ENCODE peak calls at places on chromosomes 16 and 17, in nine cellular contexts. I is mucosa of descending colon; Z is activated T-helper 17 cell treated with anti-CD3 and anti-CD28 coated beads, Interleukin-2, amount 50 U/mL, for 72 hours; B is activated T-cell treated with anti-CD3 and anti-CD28 coated beads, Interleukin-2, amount 50 U/mL, for 4 hours; A is effector memory CD8-positive, alpha-beta T cell; V is stimulated activated naive CD8-positive, alpha-beta T cell treated with anti-CD3 and anti-CD28 coated beads, Interleukin-15, Interleukin-2, amounts not matched to agents 100 U/mL and 50 U/mL, for 24 hours; E is upper lobe of right lung; Y is activated CD8-positive, alpha-beta T cell treated with anti-CD3 and anti-CD28 coated beads for 36 hours; D is T-helper 17 cell. S is an unnamed sample.

GRCh38 chr17:9982159-9982558 is 77.1 kb upstream of the RCVRN start:
- ATAC-seq in A (no peak), Y (no peak), V (no peak), I (no peak), D (no peak), Z (no peak), E (no peak), B (no peak), S (no peak)

GRCh38 chr17:9274119-9274445 is 252.8 kb downstream of the NTN1 start:
- ATAC-seq in A (no peak), B (peak; percentile 96), V (peak; percentile 94), E (no peak), Z (peak; percentile 95), Y (peak; percentile 94), D (no peak), I (no peak), S (no peak)

GRCh38 chr17:77446959-77447634 is 306.3 kb downstream of the SEC14L1 start:
- ATAC-seq in Z (no peak), V (no peak), I (no peak), B (no peak), Y (no peak), E (no peak), A (no peak), D (no peak), S (no peak)

GRCh38 chr17:8480011-8480976 is 44.6 kb downstream of the NDEL1 start:
- ATAC-seq in B (no peak), E (no peak), Z (no peak), V (no peak), D (no peak), Y (no peak), A (no peak), I (no peak), S (no peak)

GRCh38 chr16:73196670-73197069 is 148.7 kb upstream of the ZFHX3 start:
- ATAC-seq in Y (no peak), Z (peak; percentile 37), B (peak; percentile 37), V (no peak), I (peak; percentile 94), A (no peak), E (peak; percentile 99), D (peak; percentile 59), S (peak; percentile 64)

GRCh38 chr17:4175921-4176802 is 33.2 kb downstream of the CYB5D2 start:
- ATAC-seq in Y (peak; percentile 78), B (peak; percentile 84), V (peak; percentile 88), E (no peak), Z (peak; percentile 82), A (peak; percentile 82), D (peak; percentile 79), I (peak; percentile 41), S (no peak)

GRCh38 chr16:29694384-29695195 is 15.6 kb downstream of the QPRT start:
- ATAC-seq in D (no peak), Y (no peak), Z (no peak), V (no peak), B (no peak), E (peak; percentile 47), I (no peak), A (no peak), S (peak; percentile 52)

GRCh38 chr17:47717261-47717697 is 15.8 kb upstream of the TBX21 start:
- ATAC-seq in D (peak; percentile 30), Z (no peak), I (peak; percentile 7), V (peak; percentile 7), Y (peak; percentile 15), E (peak; percentile 32), A (peak; percentile 23), B (no peak), S (peak; percentile 66)

GRCh38 chr17:21200590-21201301 is 13.2 kb downstream of the TMEM11 start:
- ATAC-seq in V (no peak), Z (no peak), E (no peak), A (no peak), Y (no peak), D (no peak), I (no peak), B (no peak), S (no peak)

GRCh38 chr16:9091867-9092281 is 430 bp downstream of the HAPSTR1 start:
- ATAC-seq in D (peak; percentile 17), A (peak; percentile 10), B (peak; percentile 24), V (peak; percentile 3), I (peak; percentile 41), Y (peak; percentile 3), Z (peak; percentile 28), E (peak; percentile 32), S (peak; percentile 32)

GRCh38 chr16:19872179-19872863 is 12.3 kb downstream of the GPRC5B start:
- ATAC-seq in Y (no peak), I (no peak), A (no peak), D (no peak), Z (no peak), E (no peak), B (no peak), V (no peak), S (no peak)

GRCh38 chr17:37055511-37055910 is 106.8 kb downstream of the AATF start:
- ATAC-seq in Y (no peak), V (no peak), D (no peak), A (no peak), I (no peak), E (no peak), Z (no peak), B (no peak), S (no peak)

GRCh38 chr16:14566599-14566998 is 63.5 kb downstream of the PARN start:
- ATAC-seq in B (no peak), A (no peak), V (no peak), D (no peak), Z (no peak), Y (no peak), E (no peak), I (no peak), S (no peak)

GRCh38 chr17:80322864-80323263 is 62.2 kb downstream of the RNF213 start:
- ATAC-seq in D (no peak), A (no peak), I (no peak), E (no peak), V (no peak), B (no peak), Z (no peak), Y (no peak), S (no peak)

S was measured in stimulated activated memory B cell treated with anti-CD40 and anti-IgM and Interleukin-4, amounts not matched to agents 10 μg/mL and 1 μg/mL and 100 μg/mL, for 72 hours.